ENCODE peak calls at places on chromosomes 1 and 21, in six cellular contexts. H is pancreas, G is NB4, W is WTC11, Z is HFFc6, Y is brain microvascular endothelial cell. M is an unnamed sample.
A peak's percentile ranks its signal among the peaks of the same experiment; 100 is the strongest.

GRCh38 chr21:15788847-15789548 is 59.2 kb downstream of the USP25 start:
- DNase-seq in H (no peak), G (no peak), W (no peak), Z (peak; percentile 15), Y (no peak), M (no peak)

GRCh38 chr1:4087530-4088420 is 187.7 kb upstream of the C1orf174 start:
- DNase-seq in H (no peak), G (no peak), W (no peak), Z (no peak), Y (no peak), M (no peak)

GRCh38 chr1:24541711-24542346 is 14.1 kb upstream of the NCMAP start:
- DNase-seq in H (peak; percentile 46), G (peak; percentile 51), W (peak; percentile 57), Z (no peak), Y (no peak), M (peak; percentile 56)

GRCh38 chr1:229378586-229379442 is 36.0 kb upstream of the CCSAP start:
- DNase-seq in H (no peak), G (peak; percentile 8), W (no peak), Z (no peak), Y (no peak), M (no peak)

GRCh38 chr21:39048574-39048973 is 134.7 kb downstream of the PSMG1 start:
- DNase-seq in H (no peak), G (peak; percentile 74), W (no peak), Z (peak; percentile 64), Y (peak; percentile 43), M (no peak)

GRCh38 chr1:231693361-231694080 is 66.9 kb downstream of the DISC1 start:
- DNase-seq in H (no peak), G (no peak), W (no peak), Z (no peak), Y (no peak), M (no peak)

GRCh38 chr1:75482951-75483350 is 128.0 kb downstream of the SLC44A5 start:
- DNase-seq in H (no peak), G (no peak), W (no peak), Z (no peak), Y (no peak), M (no peak)

GRCh38 chr1:186841599-186841998 is 12.8 kb downstream of the PLA2G4A start:
- DNase-seq in H (no peak), G (no peak), W (no peak), Z (no peak), Y (peak; percentile 27), M (no peak)

GRCh38 chr1:174005032-174005431 is 17.1 kb downstream of the RC3H1 start:
- DNase-seq in H (no peak), G (peak; percentile 85), W (no peak), Z (peak; percentile 62), Y (no peak), M (no peak)

GRCh38 chr1:185984113-185984836 is 250.1 kb downstream of the HMCN1 start:
- DNase-seq in H (no peak), G (no peak), W (no peak), Z (no peak), Y (no peak), M (no peak)

GRCh38 chr1:169149555-169150286 is 43.2 kb downstream of the ATP1B1 start:
- DNase-seq in H (no peak), G (no peak), W (no peak), Z (no peak), Y (no peak), M (no peak)

GRCh38 chr1:205248793-205249601 is 21.3 kb downstream of the TMCC2 start:
- DNase-seq in H (peak; percentile 75), G (no peak), W (no peak), Z (no peak), Y (no peak), M (peak; percentile 73)

GRCh38 chr1:97759078-97759477 is 161.8 kb downstream of the DPYD start:
- DNase-seq in H (no peak), G (no peak), W (no peak), Z (peak; percentile 30), Y (no peak), M (no peak)

GRCh38 chr1:31936278-31936965 is 1.7 kb downstream of the PTP4A2 start:
- DNase-seq in H (no peak), G (peak; percentile 57), W (no peak), Z (no peak), Y (no peak), M (no peak)

GRCh38 chr1:207962716-207963428 is 51.9 kb upstream of the CD34 start:
- DNase-seq in H (peak; percentile 54), G (peak; percentile 9), W (peak; percentile 26), Z (no peak), Y (no peak), M (peak; percentile 67)

GRCh38 chr21:44878053-44878982 is 4.8 kb upstream of the PTTG1IP start:
- DNase-seq in H (no peak), G (peak; percentile 85), W (no peak), Z (no peak), Y (no peak), M (peak; percentile 39)

GRCh38 chr1:168907053-168907452 is 178.0 kb upstream of the DPT start:
- DNase-seq in H (no peak), G (no peak), W (no peak), Z (no peak), Y (no peak), M (peak; percentile 20)

GRCh38 chr1:16614361-16615252 is 1.2 kb upstream of the NBPF1 start:
- DNase-seq in H (peak; percentile 42), G (no peak), W (peak; percentile 14), Z (no peak), Y (no peak), M (peak; percentile 24)

GRCh38 chr1:180863158-180863775 is 49.4 kb upstream of the KIAA1614 start:
- DNase-seq in H (no peak), G (peak; percentile 45), W (no peak), Z (peak; percentile 50), Y (peak; percentile 63), M (peak; percentile 11)

GRCh38 chr1:155996166-155996565 is 17.8 kb upstream of the ARHGEF2 start:
- DNase-seq in H (no peak), G (no peak), W (no peak), Z (no peak), Y (no peak), M (no peak)

GRCh38 chr1:91730781-91731732 is 154.9 kb downstream of the TGFBR3 start:
- DNase-seq in H (no peak), G (peak; percentile 12), W (no peak), Z (no peak), Y (no peak), M (peak; percentile 33)

GRCh38 chr1:100309863-100310262 is 42.4 kb upstream of the CDC14A start:
- DNase-seq in H (no peak), G (no peak), W (no peak), Z (no peak), Y (no peak), M (no peak)

GRCh38 chr1:234608026-234608719 is 1.8 kb downstream of the IRF2BP2 start:
- DNase-seq in H (peak; percentile 75), G (peak; percentile 92), W (peak; percentile 56), Z (peak; percentile 93), Y (peak; percentile 94), M (peak; percentile 84)

GRCh38 chr1:234607091-234608025 is 2.6 kb downstream of the IRF2BP2 start:
- DNase-seq in H (peak; percentile 60), G (peak; percentile 84), W (peak; percentile 17), Z (no peak), Y (no peak), M (peak; percentile 44)

GRCh38 chr1:234605493-234605982 is 4.4 kb downstream of the IRF2BP2 start:
- DNase-seq in H (no peak), G (peak; percentile 10), W (no peak), Z (no peak), Y (no peak), M (no peak)

GRCh38 chr1:234605983-234606730 is 3.8 kb downstream of the IRF2BP2 start:
- DNase-seq in H (peak; percentile 59), G (peak; percentile 78), W (no peak), Z (peak; percentile 50), Y (no peak), M (peak; percentile 52)

DNA sequence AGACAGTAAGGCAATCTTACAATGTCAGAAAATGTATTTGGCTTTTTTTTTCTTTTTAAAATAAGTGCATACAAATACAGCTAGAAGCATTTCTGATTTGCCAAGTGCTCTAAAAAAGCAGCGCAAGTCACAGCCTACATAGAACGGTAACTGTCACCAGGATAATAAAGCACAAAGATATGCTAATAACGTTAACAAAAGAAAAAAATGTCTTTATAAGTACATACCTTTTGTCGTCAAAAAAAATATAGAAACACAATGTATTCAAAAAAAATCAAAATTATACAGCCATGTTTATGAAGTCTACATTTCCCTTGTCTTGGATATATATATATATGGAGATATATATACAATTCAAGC is 3.3 kb downstream of the IRF2BP2 start:
- DNase-seq in H (no peak), G (no peak), W (no peak), Z (no peak), Y (no peak), M (no peak)
- TF ChIP-seq CTCF in H (no peak), G (no peak), W (no peak), Z (no peak), Y (no peak), M (no peak)

DNA sequence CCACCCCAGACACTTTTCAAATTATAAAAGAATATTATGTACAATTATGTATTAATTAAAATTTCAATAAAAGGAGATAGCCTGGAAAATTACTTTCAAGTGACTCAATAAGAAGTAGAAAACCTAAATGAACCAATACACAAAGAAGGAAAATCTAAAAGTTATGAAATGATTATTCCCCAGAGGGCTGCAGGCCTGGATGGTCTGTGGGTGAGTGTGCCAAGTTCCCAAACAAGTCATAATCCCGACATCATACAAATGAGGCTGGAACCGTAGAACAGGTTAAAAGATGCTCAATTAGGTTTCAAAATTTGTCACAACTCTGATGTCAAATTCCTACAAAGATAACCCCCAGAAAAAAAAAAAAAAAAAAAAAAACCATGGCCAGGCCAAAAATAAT is 12.7 kb downstream of the SPATC1L start:
- DNase-seq in H (no peak), G (no peak), W (no peak), Z (no peak), Y (no peak), M (no peak)
- TF ChIP-seq CTCF in H (no peak), G (no peak), W (no peak), Z (no peak), Y (no peak), M (no peak)

GRCh38 chr1:7449750-7450149 is 321.3 kb upstream of the VAMP3 start:
- DNase-seq in H (no peak), G (no peak), W (no peak), Z (no peak), Y (no peak), M (no peak)
- TF ChIP-seq CTCF in H (no peak), G (no peak), W (no peak), Z (peak; percentile 21), Y (no peak), M (no peak)

DNA sequence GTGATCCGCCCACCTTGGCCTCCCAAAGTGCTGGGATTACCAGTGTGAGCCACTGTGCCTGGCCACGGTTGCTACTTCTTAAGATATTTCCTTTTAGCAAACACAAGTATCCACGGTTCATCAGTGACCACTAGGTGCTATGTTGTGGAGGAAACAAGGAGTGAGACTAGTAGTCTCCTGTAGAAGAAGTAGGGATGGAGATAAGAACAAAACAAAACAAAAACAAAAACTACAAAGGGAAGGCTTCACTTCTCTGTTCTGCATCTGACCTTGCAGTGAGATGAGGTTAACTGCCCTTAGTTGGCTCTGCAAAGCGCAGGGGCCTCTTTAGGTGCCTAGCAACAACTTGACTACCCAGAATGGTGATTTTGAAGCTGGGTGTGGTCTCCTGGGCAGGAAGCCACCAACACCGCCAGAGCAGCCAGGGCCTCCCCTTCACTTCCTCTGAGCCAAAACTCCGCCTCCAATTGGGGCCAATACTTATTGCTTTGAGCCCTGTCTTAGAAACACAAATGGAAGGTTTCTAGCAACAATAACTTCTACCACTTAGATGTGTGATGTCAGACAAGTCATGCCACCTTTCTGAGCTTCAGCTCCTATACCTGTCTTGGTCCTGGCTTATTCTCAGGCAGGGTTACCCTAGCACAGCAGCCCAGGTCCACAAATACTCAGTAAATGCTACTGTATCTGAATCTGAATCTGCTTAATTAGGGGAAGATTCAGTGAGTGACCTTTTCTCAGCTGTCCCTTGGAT is 12.7 kb upstream of the CDC42 start:
- DNase-seq in H (peak; percentile 50), G (peak; percentile 97), W (peak; percentile 29), Z (no peak), Y (no peak), M (peak; percentile 88)
- TF ChIP-seq CTCF in H (no peak), G (peak; percentile 25), W (no peak), Z (no peak), Y (no peak), M (peak; percentile 26)